ENCODE peak calls at places on chromosomes 13 and 19, in four cellular contexts. One of them, this sample, is unnamed.

GRCh38 chr19:47377801-47378200 is 28.7 kb downstream of the DHX34 start:
- DNase-seq in WTC11: no peak
- DNase-seq in retinal pigment epithelial cell: no peak
- DNase-seq in NB4: peak
- DNase-seq in this sample: no peak

GRCh38 chr13:30844548-30845296 is 61.3 kb upstream of the MEDAG start:
- DNase-seq in NB4: peak
- DNase-seq in WTC11: no peak
- DNase-seq in retinal pigment epithelial cell: no peak
- DNase-seq in this sample: no peak

GRCh38 chr19:44770550-44771257 is 7.0 kb upstream of the CBLC start:
- DNase-seq in NB4: peak
- DNase-seq in retinal pigment epithelial cell: peak
- DNase-seq in WTC11: peak
- DNase-seq in this sample: peak

GRCh38 chr19:18940791-18941627 is at the start of gene HOMER3:
- DNase-seq in NB4: peak
- DNase-seq in WTC11: peak
- DNase-seq in retinal pigment epithelial cell: no peak
- DNase-seq in this sample: peak

GRCh38 chr13:32209670-32210069 is 105.5 kb downstream of the ZAR1L start:
- DNase-seq in NB4: no peak
- DNase-seq in WTC11: no peak
- DNase-seq in retinal pigment epithelial cell: no peak
- DNase-seq in this sample: no peak

GRCh38 chr13:104750377-104750776 is 1684.2 kb upstream of the SLC10A2 start:
- DNase-seq in NB4: no peak
- DNase-seq in retinal pigment epithelial cell: no peak
- DNase-seq in WTC11: no peak
- DNase-seq in this sample: no peak

GRCh38 chr19:50514346-50515167 is 844 bp upstream of the ASPDH start:
- DNase-seq in NB4: no peak
- DNase-seq in retinal pigment epithelial cell: no peak
- DNase-seq in WTC11: no peak
- DNase-seq in this sample: peak

GRCh38 chr19:42343344-42344110 is 18.1 kb downstream of the MEGF8 start:
- DNase-seq in retinal pigment epithelial cell: no peak
- DNase-seq in WTC11: peak
- DNase-seq in NB4: no peak
- DNase-seq in this sample: no peak

This sample was measured in mucosa of descending colon.